ENCODE peak calls at places on chromosomes 5 and 9, in nine cellular contexts. One of them, this sample, is unnamed.

GRCh38 chr5:95738069-95738468 is 6.9 kb downstream of the RHOBTB3 start:
- DNase-seq in A549: no peak
- DNase-seq in AG04450: no peak
- DNase-seq in tibial artery: no peak
- DNase-seq in gastrocnemius medialis: no peak
- DNase-seq in endodermal cell: no peak
- DNase-seq in body of pancreas: no peak
- DNase-seq in tibial nerve: no peak
- DNase-seq in heart right ventricle: no peak
- DNase-seq in this sample: no peak

GRCh38 chr5:118247468-118247867 is 740.9 kb downstream of the DTWD2 start:
- DNase-seq in endodermal cell: no peak
- DNase-seq in heart right ventricle: no peak
- DNase-seq in tibial artery: no peak
- DNase-seq in gastrocnemius medialis: no peak
- DNase-seq in tibial nerve: no peak
- DNase-seq in AG04450: no peak
- DNase-seq in A549: no peak
- DNase-seq in body of pancreas: no peak
- DNase-seq in this sample: no peak

GRCh38 chr5:59356813-59357381 is 536.6 kb downstream of the PDE4D start:
- DNase-seq in tibial artery: no peak
- DNase-seq in endodermal cell: peak
- DNase-seq in heart right ventricle: peak
- DNase-seq in A549: no peak
- DNase-seq in gastrocnemius medialis: peak
- DNase-seq in tibial nerve: no peak
- DNase-seq in AG04450: no peak
- DNase-seq in body of pancreas: no peak
- DNase-seq in this sample: peak

GRCh38 chr9:128244443-128245226 is 31.2 kb downstream of the GOLGA2 start:
- DNase-seq in tibial nerve: peak
- DNase-seq in gastrocnemius medialis: peak
- DNase-seq in endodermal cell: peak
- DNase-seq in heart right ventricle: peak
- DNase-seq in AG04450: peak
- DNase-seq in tibial artery: peak
- DNase-seq in A549: no peak
- DNase-seq in body of pancreas: no peak
- DNase-seq in this sample: peak

GRCh38 chr5:92599217-92599810 is 981.7 kb downstream of the NR2F1-AS1 start:
- DNase-seq in body of pancreas: no peak
- DNase-seq in endodermal cell: no peak
- DNase-seq in heart right ventricle: no peak
- DNase-seq in A549: no peak
- DNase-seq in gastrocnemius medialis: no peak
- DNase-seq in tibial artery: no peak
- DNase-seq in tibial nerve: no peak
- DNase-seq in AG04450: no peak
- DNase-seq in this sample: no peak

GRCh38 chr9:16289639-16290038 is 580.8 kb downstream of the BNC2 start:
- DNase-seq in body of pancreas: no peak
- DNase-seq in heart right ventricle: no peak
- DNase-seq in tibial artery: no peak
- DNase-seq in A549: no peak
- DNase-seq in AG04450: no peak
- DNase-seq in gastrocnemius medialis: peak
- DNase-seq in tibial nerve: no peak
- DNase-seq in endodermal cell: no peak
- DNase-seq in this sample: no peak

GRCh38 chr9:71286146-71286545 is 164.7 kb upstream of the TRPM3 start:
- DNase-seq in tibial artery: no peak
- DNase-seq in heart right ventricle: no peak
- DNase-seq in tibial nerve: no peak
- DNase-seq in A549: no peak
- DNase-seq in AG04450: no peak
- DNase-seq in body of pancreas: no peak
- DNase-seq in endodermal cell: no peak
- DNase-seq in gastrocnemius medialis: no peak
- DNase-seq in this sample: no peak

GRCh38 chr5:127260686-127261085 is 29.9 kb upstream of the MEGF10 start:
- DNase-seq in A549: no peak
- DNase-seq in AG04450: no peak
- DNase-seq in heart right ventricle: no peak
- DNase-seq in gastrocnemius medialis: no peak
- DNase-seq in endodermal cell: no peak
- DNase-seq in tibial artery: no peak
- DNase-seq in body of pancreas: no peak
- DNase-seq in tibial nerve: no peak
- DNase-seq in this sample: no peak

GRCh38 chr5:135318924-135319323 is 80.1 kb downstream of the MACROH2A1 start:
- DNase-seq in endodermal cell: peak
- DNase-seq in heart right ventricle: no peak
- DNase-seq in body of pancreas: no peak
- DNase-seq in A549: no peak
- DNase-seq in gastrocnemius medialis: no peak
- DNase-seq in AG04450: no peak
- DNase-seq in tibial artery: no peak
- DNase-seq in tibial nerve: no peak
- DNase-seq in this sample: no peak

GRCh38 chr9:36976371-36977030 is 57.6 kb downstream of the PAX5 start:
- DNase-seq in AG04450: no peak
- DNase-seq in endodermal cell: peak
- DNase-seq in heart right ventricle: no peak
- DNase-seq in A549: peak
- DNase-seq in tibial artery: no peak
- DNase-seq in body of pancreas: no peak
- DNase-seq in gastrocnemius medialis: no peak
- DNase-seq in tibial nerve: no peak
- DNase-seq in this sample: no peak

GRCh38 chr5:79971156-79971555 is 19.9 kb downstream of the MTX3 start:
- DNase-seq in endodermal cell: no peak
- DNase-seq in tibial nerve: no peak
- DNase-seq in AG04450: no peak
- DNase-seq in heart right ventricle: no peak
- DNase-seq in tibial artery: no peak
- DNase-seq in A549: no peak
- DNase-seq in gastrocnemius medialis: no peak
- DNase-seq in body of pancreas: no peak
- DNase-seq in this sample: no peak

GRCh38 chr9:125632321-125633115 is 74.5 kb downstream of the MAPKAP1 start:
- DNase-seq in endodermal cell: no peak
- DNase-seq in tibial artery: no peak
- DNase-seq in tibial nerve: no peak
- DNase-seq in A549: no peak
- DNase-seq in heart right ventricle: no peak
- DNase-seq in gastrocnemius medialis: no peak
- DNase-seq in AG04450: no peak
- DNase-seq in body of pancreas: no peak
- DNase-seq in this sample: no peak

GRCh38 chr9:97854696-97855485 is 1.9 kb downstream of the FOXE1 start:
- DNase-seq in tibial artery: no peak
- DNase-seq in endodermal cell: peak
- DNase-seq in AG04450: no peak
- DNase-seq in heart right ventricle: no peak
- DNase-seq in gastrocnemius medialis: no peak
- DNase-seq in tibial nerve: no peak
- DNase-seq in A549: no peak
- DNase-seq in body of pancreas: no peak
- DNase-seq in this sample: no peak

GRCh38 chr5:65076251-65076869 is 307.6 kb downstream of the CWC27 start:
- DNase-seq in gastrocnemius medialis: no peak
- DNase-seq in AG04450: peak
- DNase-seq in heart right ventricle: peak
- DNase-seq in body of pancreas: peak
- DNase-seq in tibial artery: no peak
- DNase-seq in endodermal cell: peak
- DNase-seq in A549: peak
- DNase-seq in tibial nerve: peak
- DNase-seq in this sample: peak

GRCh38 chr5:1479581-1480188 is 34.4 kb upstream of the SLC6A3 start:
- DNase-seq in tibial nerve: peak
- DNase-seq in tibial artery: no peak
- DNase-seq in gastrocnemius medialis: peak
- DNase-seq in AG04450: no peak
- DNase-seq in A549: peak
- DNase-seq in heart right ventricle: no peak
- DNase-seq in body of pancreas: no peak
- DNase-seq in endodermal cell: peak
- DNase-seq in this sample: no peak

GRCh38 chr9:99056876-99057664 is 47.8 kb upstream of the TGFBR1 start:
- DNase-seq in gastrocnemius medialis: no peak
- DNase-seq in endodermal cell: no peak
- DNase-seq in body of pancreas: no peak
- DNase-seq in tibial artery: no peak
- DNase-seq in tibial nerve: no peak
- DNase-seq in AG04450: no peak
- DNase-seq in heart right ventricle: no peak
- DNase-seq in A549: no peak
- DNase-seq in this sample: no peak

GRCh38 chr9:33619666-33620404 is 95.8 kb downstream of the ANKRD18B start:
- DNase-seq in tibial nerve: no peak
- DNase-seq in endodermal cell: peak
- DNase-seq in body of pancreas: no peak
- DNase-seq in AG04450: peak
- DNase-seq in gastrocnemius medialis: no peak
- DNase-seq in heart right ventricle: no peak
- DNase-seq in tibial artery: no peak
- DNase-seq in A549: peak
- DNase-seq in this sample: no peak

GRCh38 chr9:120443489-120443888 is 136.5 kb downstream of the CDK5RAP2 start:
- DNase-seq in endodermal cell: no peak
- DNase-seq in tibial artery: no peak
- DNase-seq in gastrocnemius medialis: no peak
- DNase-seq in body of pancreas: no peak
- DNase-seq in heart right ventricle: no peak
- DNase-seq in tibial nerve: no peak
- DNase-seq in A549: no peak
- DNase-seq in AG04450: peak
- DNase-seq in this sample: no peak

GRCh38 chr5:41071975-41072374 is 833 bp upstream of the MROH2B start:
- DNase-seq in endodermal cell: no peak
- DNase-seq in heart right ventricle: no peak
- DNase-seq in A549: no peak
- DNase-seq in gastrocnemius medialis: no peak
- DNase-seq in tibial nerve: no peak
- DNase-seq in body of pancreas: no peak
- DNase-seq in AG04450: peak
- DNase-seq in tibial artery: no peak
- DNase-seq in this sample: no peak

GRCh38 chr5:159774476-159775031 is 141.7 kb upstream of the ADRA1B start:
- DNase-seq in tibial artery: no peak
- DNase-seq in body of pancreas: no peak
- DNase-seq in heart right ventricle: no peak
- DNase-seq in A549: no peak
- DNase-seq in AG04450: no peak
- DNase-seq in gastrocnemius medialis: no peak
- DNase-seq in endodermal cell: peak
- DNase-seq in tibial nerve: no peak
- DNase-seq in this sample: no peak

GRCh38 chr5:157917909-157918809 is 59.2 kb upstream of the CLINT1 start:
- DNase-seq in gastrocnemius medialis: peak
- DNase-seq in endodermal cell: peak
- DNase-seq in heart right ventricle: peak
- DNase-seq in body of pancreas: peak
- DNase-seq in AG04450: peak
- DNase-seq in A549: peak
- DNase-seq in tibial artery: peak
- DNase-seq in tibial nerve: peak
- DNase-seq in this sample: peak

GRCh38 chr9:113380869-113381378 is 4.1 kb upstream of the HDHD3 start:
- DNase-seq in body of pancreas: no peak
- DNase-seq in gastrocnemius medialis: no peak
- DNase-seq in heart right ventricle: no peak
- DNase-seq in tibial artery: no peak
- DNase-seq in A549: no peak
- DNase-seq in AG04450: no peak
- DNase-seq in tibial nerve: no peak
- DNase-seq in endodermal cell: no peak
- DNase-seq in this sample: no peak

GRCh38 chr5:125005287-125005686 is 258.8 kb upstream of the ZNF608 start:
- DNase-seq in gastrocnemius medialis: no peak
- DNase-seq in body of pancreas: no peak
- DNase-seq in tibial artery: no peak
- DNase-seq in heart right ventricle: no peak
- DNase-seq in AG04450: no peak
- DNase-seq in endodermal cell: no peak
- DNase-seq in tibial nerve: no peak
- DNase-seq in A549: no peak
- DNase-seq in this sample: no peak
- H3K27ac ChIP-seq in gastrocnemius medialis: no peak
- H3K27ac ChIP-seq in body of pancreas: peak
- H3K27ac ChIP-seq in tibial artery: no peak
- H3K27ac ChIP-seq in heart right ventricle: no peak
- H3K27ac ChIP-seq in AG04450: no peak
- H3K27ac ChIP-seq in endodermal cell: no peak
- H3K27ac ChIP-seq in tibial nerve: no peak
- H3K27ac ChIP-seq in A549: no peak
- H3K27ac ChIP-seq in this sample: no peak

GRCh38 chr9:137315581-137316011 is 13.5 kb upstream of the NRARP start:
- DNase-seq in tibial artery: peak
- DNase-seq in gastrocnemius medialis: no peak
- DNase-seq in A549: no peak
- DNase-seq in body of pancreas: no peak
- DNase-seq in endodermal cell: no peak
- DNase-seq in AG04450: no peak
- DNase-seq in tibial nerve: no peak
- DNase-seq in heart right ventricle: no peak
- DNase-seq in this sample: no peak
- H3K4me3 ChIP-seq in tibial artery: peak
- H3K4me3 ChIP-seq in gastrocnemius medialis: no peak
- H3K4me3 ChIP-seq in A549: peak
- H3K4me3 ChIP-seq in body of pancreas: no peak
- H3K4me3 ChIP-seq in endodermal cell: no peak
- H3K4me3 ChIP-seq in AG04450: no peak
- H3K4me3 ChIP-seq in tibial nerve: no peak
- H3K4me3 ChIP-seq in heart right ventricle: peak
- H3K4me3 ChIP-seq in this sample: no peak

DNA sequence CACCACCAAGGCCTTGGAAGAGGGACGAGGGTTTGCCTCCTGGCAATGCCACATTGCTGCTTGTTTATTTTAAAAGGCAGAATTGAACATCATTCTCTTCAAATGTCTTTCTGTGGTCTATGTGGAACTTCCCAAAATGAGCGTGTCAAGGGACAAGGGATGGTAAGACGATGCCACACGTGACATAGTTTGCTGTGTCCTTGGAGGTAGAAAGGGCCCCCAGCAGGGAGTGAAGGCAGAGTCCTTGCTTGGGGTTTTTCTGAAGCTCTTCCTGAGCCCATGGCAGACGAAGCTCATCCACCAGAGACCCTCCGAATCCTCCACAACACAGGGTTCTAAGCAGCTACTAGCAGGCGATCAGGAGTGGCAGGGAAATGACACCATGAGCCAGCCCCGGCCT is 28.3 kb downstream of the PRRX2 start:
- DNase-seq in endodermal cell: peak
- DNase-seq in AG04450: no peak
- DNase-seq in tibial artery: no peak
- DNase-seq in tibial nerve: no peak
- DNase-seq in gastrocnemius medialis: no peak
- DNase-seq in heart right ventricle: no peak
- DNase-seq in body of pancreas: no peak
- DNase-seq in A549: no peak
- DNase-seq in this sample: no peak
- H3K27ac ChIP-seq in endodermal cell: no peak
- H3K27ac ChIP-seq in AG04450: no peak
- H3K27ac ChIP-seq in tibial artery: peak
- H3K27ac ChIP-seq in tibial nerve: no peak
- H3K27ac ChIP-seq in gastrocnemius medialis: no peak
- H3K27ac ChIP-seq in heart right ventricle: no peak
- H3K27ac ChIP-seq in body of pancreas: no peak
- H3K27ac ChIP-seq in A549: no peak
- H3K27ac ChIP-seq in this sample: no peak

GRCh38 chr9:3528466-3528865 is 2.7 kb upstream of the RFX3 start:
- DNase-seq in gastrocnemius medialis: no peak
- DNase-seq in A549: no peak
- DNase-seq in body of pancreas: no peak
- DNase-seq in heart right ventricle: no peak
- DNase-seq in tibial artery: no peak
- DNase-seq in AG04450: no peak
- DNase-seq in endodermal cell: no peak
- DNase-seq in tibial nerve: no peak
- DNase-seq in this sample: no peak
- H3K4me3 ChIP-seq in gastrocnemius medialis: no peak
- H3K4me3 ChIP-seq in A549: no peak
- H3K4me3 ChIP-seq in body of pancreas: no peak
- H3K4me3 ChIP-seq in heart right ventricle: no peak
- H3K4me3 ChIP-seq in tibial artery: no peak
- H3K4me3 ChIP-seq in AG04450: no peak
- H3K4me3 ChIP-seq in endodermal cell: peak
- H3K4me3 ChIP-seq in tibial nerve: no peak
- H3K4me3 ChIP-seq in this sample: no peak